ENCODE peak calls at places on chromosomes 16 and 17, in ten cellular contexts. One of them, this sample, is unnamed.
A peak's percentile ranks its signal among the peaks of the same experiment; 100 is the strongest.

GRCh38 chr17:7356072-7356549 is 1.2 kb downstream of the TMEM95 start:
- DNase-seq in RKO: peak; percentile 59
- DNase-seq in neural progenitor cell: peak; percentile 93
- DNase-seq in ACHN: peak; percentile 80
- DNase-seq in stimulated activated CD8-positive, alpha-beta memory T cell treated with anti-CD3 and anti-CD28 coated beads, Interleukin-4, amount 100 ng/mL, for 1 hour: peak; percentile 72
- DNase-seq in GM19239: peak; percentile 83
- DNase-seq in activated CD4-positive, alpha-beta T cell treated with anti-CD3 and anti-CD28 coated beads, Interleukin-2, amount 50 U/mL, for 48 hours: peak; percentile 92
- DNase-seq in NCI-H82: peak; percentile 93
- DNase-seq in glutamatergic neuron: peak; percentile 87
- DNase-seq in transverse colon: peak; percentile 91
- DNase-seq in this sample: peak; percentile 78

GRCh38 chr16:15907863-15908478 is 19.6 kb upstream of the CEP20 start:
- DNase-seq in transverse colon: peak; percentile 50
- DNase-seq in stimulated activated CD8-positive, alpha-beta memory T cell treated with anti-CD3 and anti-CD28 coated beads, Interleukin-4, amount 100 ng/mL, for 1 hour: no peak
- DNase-seq in glutamatergic neuron: no peak
- DNase-seq in neural progenitor cell: peak; percentile 72
- DNase-seq in GM19239: peak; percentile 71
- DNase-seq in RKO: peak; percentile 41
- DNase-seq in NCI-H82: peak; percentile 92
- DNase-seq in ACHN: peak; percentile 64
- DNase-seq in activated CD4-positive, alpha-beta T cell treated with anti-CD3 and anti-CD28 coated beads, Interleukin-2, amount 50 U/mL, for 48 hours: peak; percentile 44
- DNase-seq in this sample: no peak

GRCh38 chr16:48409839-48410610 is 24.8 kb upstream of the SIAH1 start:
- DNase-seq in NCI-H82: no peak
- DNase-seq in transverse colon: peak; percentile 68
- DNase-seq in stimulated activated CD8-positive, alpha-beta memory T cell treated with anti-CD3 and anti-CD28 coated beads, Interleukin-4, amount 100 ng/mL, for 1 hour: no peak
- DNase-seq in activated CD4-positive, alpha-beta T cell treated with anti-CD3 and anti-CD28 coated beads, Interleukin-2, amount 50 U/mL, for 48 hours: no peak
- DNase-seq in ACHN: peak; percentile 77
- DNase-seq in GM19239: no peak
- DNase-seq in RKO: peak; percentile 27
- DNase-seq in glutamatergic neuron: no peak
- DNase-seq in neural progenitor cell: no peak
- DNase-seq in this sample: peak; percentile 66

GRCh38 chr17:73396429-73397277 is 84.9 kb upstream of the CDC42EP4 start:
- DNase-seq in ACHN: no peak
- DNase-seq in RKO: no peak
- DNase-seq in NCI-H82: no peak
- DNase-seq in glutamatergic neuron: no peak
- DNase-seq in GM19239: no peak
- DNase-seq in neural progenitor cell: no peak
- DNase-seq in transverse colon: no peak
- DNase-seq in activated CD4-positive, alpha-beta T cell treated with anti-CD3 and anti-CD28 coated beads, Interleukin-2, amount 50 U/mL, for 48 hours: no peak
- DNase-seq in stimulated activated CD8-positive, alpha-beta memory T cell treated with anti-CD3 and anti-CD28 coated beads, Interleukin-4, amount 100 ng/mL, for 1 hour: no peak
- DNase-seq in this sample: no peak

GRCh38 chr16:73285336-73285735 is 237.4 kb upstream of the ZFHX3 start:
- DNase-seq in RKO: no peak
- DNase-seq in neural progenitor cell: no peak
- DNase-seq in stimulated activated CD8-positive, alpha-beta memory T cell treated with anti-CD3 and anti-CD28 coated beads, Interleukin-4, amount 100 ng/mL, for 1 hour: no peak
- DNase-seq in activated CD4-positive, alpha-beta T cell treated with anti-CD3 and anti-CD28 coated beads, Interleukin-2, amount 50 U/mL, for 48 hours: no peak
- DNase-seq in NCI-H82: no peak
- DNase-seq in GM19239: no peak
- DNase-seq in transverse colon: no peak
- DNase-seq in glutamatergic neuron: no peak
- DNase-seq in ACHN: no peak
- DNase-seq in this sample: no peak

GRCh38 chr17:51733166-51733565 is 425.3 kb downstream of the CA10 start:
- DNase-seq in GM19239: no peak
- DNase-seq in neural progenitor cell: peak; percentile 61
- DNase-seq in transverse colon: no peak
- DNase-seq in NCI-H82: no peak
- DNase-seq in ACHN: no peak
- DNase-seq in RKO: no peak
- DNase-seq in stimulated activated CD8-positive, alpha-beta memory T cell treated with anti-CD3 and anti-CD28 coated beads, Interleukin-4, amount 100 ng/mL, for 1 hour: no peak
- DNase-seq in glutamatergic neuron: no peak
- DNase-seq in activated CD4-positive, alpha-beta T cell treated with anti-CD3 and anti-CD28 coated beads, Interleukin-2, amount 50 U/mL, for 48 hours: no peak
- DNase-seq in this sample: no peak

GRCh38 chr17:491086-492014 is 138.7 kb upstream of the RPH3AL start:
- DNase-seq in RKO: no peak
- DNase-seq in glutamatergic neuron: peak; percentile 60
- DNase-seq in ACHN: no peak
- DNase-seq in GM19239: peak; percentile 40
- DNase-seq in activated CD4-positive, alpha-beta T cell treated with anti-CD3 and anti-CD28 coated beads, Interleukin-2, amount 50 U/mL, for 48 hours: peak; percentile 28
- DNase-seq in neural progenitor cell: peak; percentile 86
- DNase-seq in transverse colon: peak; percentile 38
- DNase-seq in stimulated activated CD8-positive, alpha-beta memory T cell treated with anti-CD3 and anti-CD28 coated beads, Interleukin-4, amount 100 ng/mL, for 1 hour: no peak
- DNase-seq in NCI-H82: no peak
- DNase-seq in this sample: peak; percentile 76

GRCh38 chr17:50114849-50115357 is 15.1 kb downstream of the SAMD14 start:
- DNase-seq in transverse colon: peak; percentile 49
- DNase-seq in NCI-H82: peak; percentile 87
- DNase-seq in neural progenitor cell: peak; percentile 85
- DNase-seq in ACHN: peak; percentile 79
- DNase-seq in stimulated activated CD8-positive, alpha-beta memory T cell treated with anti-CD3 and anti-CD28 coated beads, Interleukin-4, amount 100 ng/mL, for 1 hour: no peak
- DNase-seq in glutamatergic neuron: no peak
- DNase-seq in RKO: peak; percentile 54
- DNase-seq in GM19239: no peak
- DNase-seq in activated CD4-positive, alpha-beta T cell treated with anti-CD3 and anti-CD28 coated beads, Interleukin-2, amount 50 U/mL, for 48 hours: peak; percentile 53
- DNase-seq in this sample: no peak

GRCh38 chr17:45791935-45792334 is 7.8 kb downstream of the CRHR1 start:
- DNase-seq in stimulated activated CD8-positive, alpha-beta memory T cell treated with anti-CD3 and anti-CD28 coated beads, Interleukin-4, amount 100 ng/mL, for 1 hour: no peak
- DNase-seq in glutamatergic neuron: no peak
- DNase-seq in NCI-H82: no peak
- DNase-seq in activated CD4-positive, alpha-beta T cell treated with anti-CD3 and anti-CD28 coated beads, Interleukin-2, amount 50 U/mL, for 48 hours: no peak
- DNase-seq in neural progenitor cell: no peak
- DNase-seq in RKO: no peak
- DNase-seq in GM19239: no peak
- DNase-seq in transverse colon: no peak
- DNase-seq in ACHN: no peak
- DNase-seq in this sample: no peak

GRCh38 chr17:47315451-47316266 is 8.1 kb upstream of the EFCAB13 start:
- DNase-seq in activated CD4-positive, alpha-beta T cell treated with anti-CD3 and anti-CD28 coated beads, Interleukin-2, amount 50 U/mL, for 48 hours: peak; percentile 20
- DNase-seq in GM19239: no peak
- DNase-seq in ACHN: peak; percentile 80
- DNase-seq in transverse colon: peak; percentile 33
- DNase-seq in RKO: peak; percentile 88
- DNase-seq in glutamatergic neuron: peak; percentile 32
- DNase-seq in stimulated activated CD8-positive, alpha-beta memory T cell treated with anti-CD3 and anti-CD28 coated beads, Interleukin-4, amount 100 ng/mL, for 1 hour: no peak
- DNase-seq in neural progenitor cell: peak; percentile 71
- DNase-seq in NCI-H82: peak; percentile 79
- DNase-seq in this sample: no peak

GRCh38 chr16:24879684-24880083 is 33.9 kb downstream of the SLC5A11 start:
- DNase-seq in activated CD4-positive, alpha-beta T cell treated with anti-CD3 and anti-CD28 coated beads, Interleukin-2, amount 50 U/mL, for 48 hours: no peak
- DNase-seq in NCI-H82: no peak
- DNase-seq in RKO: no peak
- DNase-seq in stimulated activated CD8-positive, alpha-beta memory T cell treated with anti-CD3 and anti-CD28 coated beads, Interleukin-4, amount 100 ng/mL, for 1 hour: no peak
- DNase-seq in transverse colon: no peak
- DNase-seq in GM19239: no peak
- DNase-seq in glutamatergic neuron: no peak
- DNase-seq in ACHN: no peak
- DNase-seq in neural progenitor cell: no peak
- DNase-seq in this sample: no peak

GRCh38 chr16:12390644-12391043 is 413.0 kb downstream of the CPPED1 start:
- DNase-seq in neural progenitor cell: no peak
- DNase-seq in RKO: peak; percentile 4
- DNase-seq in activated CD4-positive, alpha-beta T cell treated with anti-CD3 and anti-CD28 coated beads, Interleukin-2, amount 50 U/mL, for 48 hours: no peak
- DNase-seq in NCI-H82: no peak
- DNase-seq in ACHN: no peak
- DNase-seq in GM19239: no peak
- DNase-seq in stimulated activated CD8-positive, alpha-beta memory T cell treated with anti-CD3 and anti-CD28 coated beads, Interleukin-4, amount 100 ng/mL, for 1 hour: no peak
- DNase-seq in transverse colon: no peak
- DNase-seq in glutamatergic neuron: no peak
- DNase-seq in this sample: no peak

GRCh38 chr17:49875690-49876089 is 27.8 kb upstream of the TAC4 start:
- DNase-seq in stimulated activated CD8-positive, alpha-beta memory T cell treated with anti-CD3 and anti-CD28 coated beads, Interleukin-4, amount 100 ng/mL, for 1 hour: no peak
- DNase-seq in neural progenitor cell: peak; percentile 61
- DNase-seq in glutamatergic neuron: no peak
- DNase-seq in NCI-H82: peak; percentile 71
- DNase-seq in RKO: no peak
- DNase-seq in activated CD4-positive, alpha-beta T cell treated with anti-CD3 and anti-CD28 coated beads, Interleukin-2, amount 50 U/mL, for 48 hours: no peak
- DNase-seq in ACHN: no peak
- DNase-seq in transverse colon: no peak
- DNase-seq in GM19239: no peak
- DNase-seq in this sample: no peak

GRCh38 chr17:10879110-10879509 is 41.2 kb upstream of the PIRT start:
- DNase-seq in transverse colon: peak; percentile 59
- DNase-seq in NCI-H82: peak; percentile 79
- DNase-seq in GM19239: no peak
- DNase-seq in stimulated activated CD8-positive, alpha-beta memory T cell treated with anti-CD3 and anti-CD28 coated beads, Interleukin-4, amount 100 ng/mL, for 1 hour: no peak
- DNase-seq in glutamatergic neuron: peak; percentile 76
- DNase-seq in ACHN: peak; percentile 19
- DNase-seq in RKO: no peak
- DNase-seq in neural progenitor cell: peak; percentile 73
- DNase-seq in activated CD4-positive, alpha-beta T cell treated with anti-CD3 and anti-CD28 coated beads, Interleukin-2, amount 50 U/mL, for 48 hours: no peak
- DNase-seq in this sample: no peak

GRCh38 chr16:86089341-86089900 is 190.5 kb downstream of the IRF8 start:
- DNase-seq in stimulated activated CD8-positive, alpha-beta memory T cell treated with anti-CD3 and anti-CD28 coated beads, Interleukin-4, amount 100 ng/mL, for 1 hour: no peak
- DNase-seq in glutamatergic neuron: no peak
- DNase-seq in GM19239: no peak
- DNase-seq in ACHN: no peak
- DNase-seq in RKO: no peak
- DNase-seq in transverse colon: no peak
- DNase-seq in activated CD4-positive, alpha-beta T cell treated with anti-CD3 and anti-CD28 coated beads, Interleukin-2, amount 50 U/mL, for 48 hours: no peak
- DNase-seq in neural progenitor cell: no peak
- DNase-seq in NCI-H82: no peak
- DNase-seq in this sample: no peak

GRCh38 chr17:17851603-17852002 is 14.8 kb upstream of the SREBF1 start:
- DNase-seq in glutamatergic neuron: no peak
- DNase-seq in RKO: no peak
- DNase-seq in activated CD4-positive, alpha-beta T cell treated with anti-CD3 and anti-CD28 coated beads, Interleukin-2, amount 50 U/mL, for 48 hours: no peak
- DNase-seq in stimulated activated CD8-positive, alpha-beta memory T cell treated with anti-CD3 and anti-CD28 coated beads, Interleukin-4, amount 100 ng/mL, for 1 hour: no peak
- DNase-seq in transverse colon: no peak
- DNase-seq in neural progenitor cell: no peak
- DNase-seq in GM19239: no peak
- DNase-seq in NCI-H82: no peak
- DNase-seq in ACHN: no peak
- DNase-seq in this sample: no peak

GRCh38 chr17:19386974-19387920 is at the start of gene MFAP4:
- DNase-seq in activated CD4-positive, alpha-beta T cell treated with anti-CD3 and anti-CD28 coated beads, Interleukin-2, amount 50 U/mL, for 48 hours: no peak
- DNase-seq in NCI-H82: peak; percentile 99
- DNase-seq in glutamatergic neuron: peak; percentile 74
- DNase-seq in RKO: no peak
- DNase-seq in ACHN: no peak
- DNase-seq in neural progenitor cell: peak; percentile 80
- DNase-seq in GM19239: no peak
- DNase-seq in stimulated activated CD8-positive, alpha-beta memory T cell treated with anti-CD3 and anti-CD28 coated beads, Interleukin-4, amount 100 ng/mL, for 1 hour: no peak
- DNase-seq in transverse colon: peak; percentile 60
- DNase-seq in this sample: peak; percentile 81

This sample was measured in right atrium auricular region.